ENCODE peak calls at places on chromosomes 1 and 21, in seven cellular contexts. O, V, M, A, U, D and E are unnamed samples.
A peak's percentile ranks its signal among the peaks of the same experiment; 100 is the strongest.

GRCh38 chr1:222665964-222666363 is 46.3 kb downstream of the AIDA start:
- DNase-seq in O (no peak), V (no peak), M (no peak), A (no peak), U (no peak), D (no peak), E (no peak)

GRCh38 chr21:44881586-44881939 is 8.1 kb upstream of the PTTG1IP start:
- DNase-seq in O (no peak), V (no peak), M (no peak), A (no peak), U (no peak), D (no peak), E (no peak)

GRCh38 chr1:232820431-232820830 is 15.2 kb downstream of the MAP10 start:
- DNase-seq in O (no peak), V (no peak), M (no peak), A (no peak), U (no peak), D (no peak), E (no peak)

GRCh38 chr1:85203573-85204169 is 2.9 kb upstream of the SYDE2 start:
- DNase-seq in O (no peak), V (peak; percentile 58), M (no peak), A (no peak), U (peak; percentile 17), D (no peak), E (no peak)

GRCh38 chr1:61642475-61643232 is 82.3 kb downstream of the TM2D1 start:
- DNase-seq in O (no peak), V (no peak), M (no peak), A (no peak), U (no peak), D (no peak), E (no peak)

GRCh38 chr1:115706774-115707425 is 61.6 kb downstream of the CASQ2 start:
- DNase-seq in O (peak; percentile 62), V (peak; percentile 84), M (peak; percentile 44), A (no peak), U (peak; percentile 25), D (no peak), E (peak; percentile 18)

GRCh38 chr1:6601049-6601864 is 1.4 kb downstream of the KLHL21 start:
- DNase-seq in O (peak; percentile 88), V (peak; percentile 78), M (peak; percentile 80), A (peak; percentile 80), U (peak; percentile 76), D (peak; percentile 96), E (peak; percentile 93)

GRCh38 chr1:80962559-80962958 is 838.2 kb upstream of the ADGRL2 start:
- DNase-seq in O (no peak), V (no peak), M (no peak), A (no peak), U (no peak), D (no peak), E (no peak)

GRCh38 chr1:225697437-225697836 is 44.5 kb upstream of the ENAH start:
- DNase-seq in O (no peak), V (no peak), M (no peak), A (peak; percentile 23), U (no peak), D (no peak), E (no peak)

DNA sequence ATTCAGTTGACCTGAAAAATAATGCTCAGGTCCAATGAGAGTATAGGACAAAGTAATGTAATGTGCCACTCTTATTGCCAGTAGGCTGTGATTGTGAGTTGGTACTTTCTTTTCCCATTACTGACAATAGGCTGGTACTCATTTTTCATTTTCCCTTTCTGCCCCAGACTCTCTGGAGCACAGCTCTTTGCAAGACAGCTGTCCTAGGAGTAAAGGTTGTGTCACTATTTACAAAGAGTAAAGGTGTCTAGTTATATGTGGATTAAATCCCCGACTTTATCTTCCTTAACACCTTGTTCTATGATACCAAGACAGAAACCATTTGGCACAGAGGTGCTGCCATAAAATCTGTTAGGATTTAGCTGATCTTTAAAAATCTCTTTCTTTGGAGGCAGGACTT is 32.3 kb upstream of the RASAL2 start:
- DNase-seq in O (no peak), V (no peak), M (no peak), A (no peak), U (no peak), D (no peak), E (no peak)
- H3K4me3 ChIP-seq in O (no peak overlapping the region), V (no peak overlapping the region), M (no peak overlapping the region), A (no peak overlapping the region), U (no peak overlapping the region), D (no peak overlapping the region), E (no peak overlapping the region)

GRCh38 chr1:23793861-23794731 is 3.2 kb downstream of the LYPLA2 start:
- DNase-seq in O (no peak), V (no peak), M (no peak), A (no peak), U (no peak), D (no peak), E (no peak)
- H3K4me3 ChIP-seq in O (no peak overlapping the region), V (no peak overlapping the region), M (no peak overlapping the region), A (no peak overlapping the region), U (no peak overlapping the region), D (no peak overlapping the region), E (no peak overlapping the region)

DNA sequence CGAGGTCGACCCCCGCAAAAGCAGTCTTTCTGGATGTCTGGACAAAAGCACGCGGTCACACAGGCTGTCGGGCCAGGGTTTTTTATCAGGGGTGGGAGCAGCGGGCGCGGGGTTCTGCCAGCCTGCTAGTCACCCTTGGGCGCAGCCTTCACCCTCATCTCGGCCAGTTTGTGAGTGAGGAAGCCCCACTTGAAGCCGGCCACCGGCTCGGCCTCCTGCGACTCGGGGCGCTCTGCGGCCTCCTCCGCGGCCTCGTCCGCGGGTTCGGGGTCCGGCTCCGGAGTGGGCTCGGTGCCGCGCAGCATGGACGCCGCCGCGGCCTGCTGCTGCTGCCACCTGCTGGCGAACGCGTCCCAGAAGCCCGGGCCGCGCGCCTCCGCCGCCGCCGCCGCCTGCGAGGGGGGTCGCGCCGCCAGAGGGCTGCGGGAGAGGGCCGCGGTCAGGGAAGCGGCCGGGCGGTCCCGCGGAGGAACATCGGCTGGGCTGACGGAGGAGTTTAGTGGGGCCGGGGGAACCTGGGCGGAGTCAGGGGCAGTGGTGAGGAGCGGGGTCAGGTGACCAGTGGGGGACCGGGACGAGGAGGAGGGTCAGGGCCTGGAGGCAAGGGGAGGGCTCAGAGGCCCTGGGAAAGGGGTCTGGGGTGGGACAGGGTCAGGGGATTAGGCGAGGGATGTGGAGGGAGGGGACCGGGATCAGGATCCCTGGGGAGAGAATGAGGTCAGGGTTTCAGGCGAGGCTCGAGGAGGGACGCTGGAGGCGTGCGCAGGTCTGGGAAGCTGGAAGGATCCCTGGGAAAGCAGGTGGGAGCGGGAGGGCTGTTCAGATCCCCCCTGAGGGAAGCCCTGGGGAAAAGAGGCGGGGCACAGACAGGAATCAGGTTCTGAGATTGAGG is 4.5 kb downstream of the C1orf232 start:
- DNase-seq in O (no peak), V (peak; percentile 62), M (no peak), A (peak; percentile 47), U (no peak), D (no peak), E (no peak)
- H3K4me3 ChIP-seq in O (peak overlapping the region; percentile 23), V (peak overlapping the region; percentile 51), M (peak overlapping the region; percentile 28), A (peak overlapping the region; percentile 41), U (peak overlapping the region; percentile 28), D (no peak overlapping the region), E (peak overlapping the region; percentile 44)

DNA sequence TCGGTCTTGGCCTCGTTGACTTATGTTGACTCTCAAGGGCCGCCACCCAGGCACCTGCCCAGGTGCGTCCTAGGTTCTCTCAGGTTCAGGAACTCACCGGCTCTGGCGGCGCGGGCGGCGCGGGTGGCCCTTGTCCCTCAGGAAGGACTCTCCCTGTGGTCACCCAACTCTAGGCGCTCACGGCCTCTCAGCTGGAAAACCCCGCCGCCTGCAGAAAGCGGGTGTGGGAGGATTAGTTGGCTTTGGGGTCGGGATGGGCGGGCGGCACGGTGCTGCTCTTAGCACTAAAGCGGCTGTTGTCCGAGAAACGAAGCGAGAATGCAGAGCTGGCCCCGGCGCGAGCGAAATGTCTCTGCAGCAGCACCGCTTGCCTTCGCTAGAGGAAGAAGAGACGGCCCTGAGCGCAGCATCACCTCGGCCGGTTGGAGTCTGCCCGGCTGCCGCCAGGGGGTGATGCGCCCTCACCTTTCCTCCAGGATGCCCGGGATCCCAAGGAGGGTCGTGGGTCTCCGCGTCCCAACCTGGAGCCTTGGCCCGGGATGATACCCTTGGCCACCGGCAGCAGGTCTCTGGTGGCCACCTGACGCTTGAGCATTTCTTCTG is 8.1 kb upstream of the TADA1 start:
- DNase-seq in O (no peak), V (no peak), M (no peak), A (peak; percentile 37), U (no peak), D (peak; percentile 40), E (no peak)
- H3K4me3 ChIP-seq in O (no peak overlapping the region), V (no peak overlapping the region), M (peak overlapping the region; percentile 15), A (no peak overlapping the region), U (no peak overlapping the region), D (no peak overlapping the region), E (peak overlapping the region; percentile 12)

GRCh38 chr1:221032616-221033342 is 153.5 kb downstream of the HLX start:
- DNase-seq in O (no peak), V (peak; percentile 64), M (no peak), A (no peak), U (no peak), D (no peak), E (no peak)

GRCh38 chr1:221040074-221040473 is 160.8 kb downstream of the HLX start:
- DNase-seq in O (no peak), V (no peak), M (no peak), A (no peak), U (no peak), D (no peak), E (no peak)

GRCh38 chr1:221031890-221032222 is 152.6 kb downstream of the HLX start:
- DNase-seq in O (no peak), V (no peak), M (no peak), A (no peak), U (no peak), D (no peak), E (no peak)

GRCh38 chr1:221039616-221040015 is 160.4 kb downstream of the HLX start:
- DNase-seq in O (peak; percentile 42), V (no peak), M (no peak), A (no peak), U (no peak), D (no peak), E (no peak)

DNA sequence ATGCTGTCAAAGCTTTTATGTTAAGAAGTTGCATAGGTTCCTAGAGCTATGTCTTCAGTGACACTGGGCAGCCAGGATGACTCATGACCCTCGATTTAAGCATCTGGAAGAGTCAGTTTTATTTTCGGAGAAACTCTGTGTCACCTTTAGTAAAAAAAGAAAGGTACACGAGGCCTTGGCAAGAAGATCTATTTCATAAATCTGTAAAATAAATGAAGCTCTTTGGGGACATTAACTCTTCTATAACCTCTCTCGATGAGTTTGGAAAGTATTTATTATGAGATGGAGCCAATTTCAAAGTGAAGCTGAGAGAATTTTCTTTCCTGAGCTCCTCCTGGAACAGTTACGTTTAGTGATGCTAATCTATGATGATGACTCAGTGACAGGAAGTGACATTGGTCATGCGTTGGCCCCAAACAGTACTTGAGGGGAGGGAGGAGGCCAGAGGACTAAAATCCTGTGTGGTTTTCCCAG is 156.5 kb downstream of the HLX start:
- DNase-seq in O (peak; percentile 63), V (peak; percentile 39), M (no peak), A (peak; percentile 13), U (no peak), D (no peak), E (no peak)
- H3K4me3 ChIP-seq in O (peak overlapping the region; percentile 29), V (no peak overlapping the region), M (no peak overlapping the region), A (no peak overlapping the region), U (no peak overlapping the region), D (no peak overlapping the region), E (no peak overlapping the region)